ENCODE peak calls at places on chromosome 4, in five cellular contexts. One of them, this sample, is unnamed.

GRCh38 chr4:4396628-4397440 is 9.9 kb downstream of the NSG1 start:
- DNase-seq in kidney epithelial cell: no peak
- DNase-seq in T-helper 2 cell: no peak
- DNase-seq in non-pigmented ciliary epithelial cell: no peak
- DNase-seq in lower lobe of right lung: peak
- DNase-seq in this sample: no peak

GRCh38 chr4:2194556-2194955 is 47.4 kb downstream of the HAUS3 start:
- DNase-seq in lower lobe of right lung: no peak
- DNase-seq in non-pigmented ciliary epithelial cell: no peak
- DNase-seq in kidney epithelial cell: no peak
- DNase-seq in T-helper 2 cell: no peak
- DNase-seq in this sample: no peak

GRCh38 chr4:20615492-20616136 is 84.6 kb upstream of the PACRGL start:
- DNase-seq in lower lobe of right lung: no peak
- DNase-seq in kidney epithelial cell: peak
- DNase-seq in non-pigmented ciliary epithelial cell: no peak
- DNase-seq in T-helper 2 cell: no peak
- DNase-seq in this sample: peak

GRCh38 chr4:147829401-147830101 is 97.7 kb downstream of the ARHGAP10 start:
- DNase-seq in kidney epithelial cell: no peak
- DNase-seq in T-helper 2 cell: no peak
- DNase-seq in lower lobe of right lung: no peak
- DNase-seq in non-pigmented ciliary epithelial cell: peak
- DNase-seq in this sample: no peak

GRCh38 chr4:108054025-108054424 is 64.3 kb downstream of the HADH start:
- DNase-seq in non-pigmented ciliary epithelial cell: no peak
- DNase-seq in lower lobe of right lung: no peak
- DNase-seq in T-helper 2 cell: no peak
- DNase-seq in kidney epithelial cell: no peak
- DNase-seq in this sample: no peak

GRCh38 chr4:113478032-113478431 is 283.5 kb downstream of the CAMK2D start:
- DNase-seq in non-pigmented ciliary epithelial cell: no peak
- DNase-seq in T-helper 2 cell: no peak
- DNase-seq in lower lobe of right lung: no peak
- DNase-seq in kidney epithelial cell: no peak
- DNase-seq in this sample: no peak

GRCh38 chr4:80365928-80366327 is 30.4 kb downstream of the CFAP299 start:
- DNase-seq in T-helper 2 cell: no peak
- DNase-seq in kidney epithelial cell: peak
- DNase-seq in lower lobe of right lung: peak
- DNase-seq in non-pigmented ciliary epithelial cell: peak
- DNase-seq in this sample: peak

GRCh38 chr4:143489116-143489515 is 24.4 kb upstream of the SMARCA5 start:
- DNase-seq in non-pigmented ciliary epithelial cell: no peak
- DNase-seq in kidney epithelial cell: no peak
- DNase-seq in lower lobe of right lung: no peak
- DNase-seq in T-helper 2 cell: no peak
- DNase-seq in this sample: peak

GRCh38 chr4:24126776-24127175 is 236.9 kb upstream of the PPARGC1A start:
- DNase-seq in lower lobe of right lung: no peak
- DNase-seq in non-pigmented ciliary epithelial cell: no peak
- DNase-seq in T-helper 2 cell: no peak
- DNase-seq in kidney epithelial cell: no peak
- DNase-seq in this sample: no peak

GRCh38 chr4:67700119-67700873 is 659 bp downstream of the UBA6 start:
- DNase-seq in non-pigmented ciliary epithelial cell: no peak
- DNase-seq in lower lobe of right lung: no peak
- DNase-seq in kidney epithelial cell: no peak
- DNase-seq in T-helper 2 cell: no peak
- DNase-seq in this sample: no peak

GRCh38 chr4:4507923-4508322 is 33.9 kb downstream of the STX18 start:
- DNase-seq in lower lobe of right lung: no peak
- DNase-seq in kidney epithelial cell: no peak
- DNase-seq in non-pigmented ciliary epithelial cell: no peak
- DNase-seq in T-helper 2 cell: no peak
- DNase-seq in this sample: no peak

GRCh38 chr4:26288308-26288982 is 32.4 kb upstream of the RBPJ start:
- DNase-seq in T-helper 2 cell: no peak
- DNase-seq in non-pigmented ciliary epithelial cell: peak
- DNase-seq in kidney epithelial cell: peak
- DNase-seq in lower lobe of right lung: peak
- DNase-seq in this sample: peak

GRCh38 chr4:66655505-66655904 is 889.8 kb downstream of the CENPC start:
- DNase-seq in kidney epithelial cell: no peak
- DNase-seq in T-helper 2 cell: no peak
- DNase-seq in lower lobe of right lung: no peak
- DNase-seq in non-pigmented ciliary epithelial cell: no peak
- DNase-seq in this sample: no peak

GRCh38 chr4:101198741-101199339 is 148.5 kb downstream of the PPP3CA start:
- DNase-seq in non-pigmented ciliary epithelial cell: no peak
- DNase-seq in kidney epithelial cell: no peak
- DNase-seq in lower lobe of right lung: no peak
- DNase-seq in T-helper 2 cell: no peak
- DNase-seq in this sample: no peak

GRCh38 chr4:1793940-1794808 is 1.1 kb downstream of the FGFR3 start:
- DNase-seq in T-helper 2 cell: no peak
- DNase-seq in kidney epithelial cell: no peak
- DNase-seq in non-pigmented ciliary epithelial cell: no peak
- DNase-seq in lower lobe of right lung: no peak
- DNase-seq in this sample: no peak

This sample was measured in epithelial cell of prostate.